ENCODE peak calls at places on chromosomes 13 and 19, in six cellular contexts. Y is AG09319, Z is Calu3, L is nephron progenitor cell, W is NCI-H345, X is astrocyte. A is an unnamed sample.

GRCh38 chr19:34308381-34309367 is 54.3 kb downstream of the GARRE1 start:
- DNase-seq in Y (no peak), Z (no peak), L (no peak), W (no peak), X (peak; percentile 29), A (no peak)

GRCh38 chr13:74920945-74921725 is 560.8 kb downstream of the TBC1D4 start:
- DNase-seq in Y (no peak), Z (no peak), L (no peak), W (no peak), X (peak; percentile 3), A (no peak)

GRCh38 chr13:22235285-22235949 is 564.5 kb downstream of the FGF9 start:
- DNase-seq in Y (no peak), Z (peak; percentile 48), L (peak; percentile 18), W (no peak), X (no peak), A (no peak)

GRCh38 chr19:17866312-17867012 is 5.3 kb upstream of the SLC5A5 start:
- DNase-seq in Y (no peak), Z (no peak), L (no peak), W (no peak), X (no peak), A (no peak)

GRCh38 chr13:114259374-114259773 is 22.0 kb upstream of the UPF3A start:
- DNase-seq in Y (no peak), Z (no peak), L (no peak), W (peak; percentile 27), X (no peak), A (no peak)

GRCh38 chr19:31541396-31541795 is 192.2 kb upstream of the TSHZ3 start:
- DNase-seq in Y (no peak), Z (no peak), L (no peak), W (no peak), X (no peak), A (no peak)

GRCh38 chr19:435707-436412 is 25.0 kb downstream of the SHC2 start:
- DNase-seq in Y (no peak), Z (no peak), L (peak; percentile 42), W (no peak), X (no peak), A (no peak)

GRCh38 chr13:100214886-100215285 is 126.0 kb downstream of the PCCA start:
- DNase-seq in Y (no peak), Z (no peak), L (no peak), W (no peak), X (peak; percentile 89), A (no peak)

GRCh38 chr13:40539954-40540706 is 126.3 kb downstream of the FOXO1 start:
- DNase-seq in Y (no peak), Z (peak; percentile 43), L (no peak), W (no peak), X (peak; percentile 88), A (no peak)

GRCh38 chr13:39433705-39434104 is 169.3 kb downstream of the LHFPL6 start:
- DNase-seq in Y (no peak), Z (no peak), L (no peak), W (no peak), X (no peak), A (no peak)